ENCODE peak calls at places on chromosomes 7 and 10, in six cellular contexts. One of them, this sample, is unnamed.

GRCh38 chr7:107269815-107270214 is 101.0 kb downstream of the HBP1 start:
- DNase-seq in HTR-8/SVneo: no peak
- DNase-seq in activated CD4-positive, alpha-beta T cell treated with anti-CD3 and anti-CD28 coated beads, Interleukin-2, amount 10 ng/mL, durations not matched to agents 24 days and 14 days: no peak
- DNase-seq in AG20443: no peak
- DNase-seq in cardiac fibroblast: no peak
- DNase-seq in activated T-cell treated with anti-CD3 and anti-CD28 coated beads, Interleukin-2, amount 50 U/mL, for 72 hours: no peak
- DNase-seq in this sample: no peak

GRCh38 chr7:25149844-25150243 is 24.8 kb upstream of the CYCS start:
- DNase-seq in HTR-8/SVneo: no peak
- DNase-seq in activated CD4-positive, alpha-beta T cell treated with anti-CD3 and anti-CD28 coated beads, Interleukin-2, amount 10 ng/mL, durations not matched to agents 24 days and 14 days: no peak
- DNase-seq in AG20443: no peak
- DNase-seq in cardiac fibroblast: no peak
- DNase-seq in activated T-cell treated with anti-CD3 and anti-CD28 coated beads, Interleukin-2, amount 50 U/mL, for 72 hours: no peak
- DNase-seq in this sample: no peak

GRCh38 chr10:34670101-34670500 is 145.0 kb downstream of the PARD3 start:
- DNase-seq in HTR-8/SVneo: no peak
- DNase-seq in activated CD4-positive, alpha-beta T cell treated with anti-CD3 and anti-CD28 coated beads, Interleukin-2, amount 10 ng/mL, durations not matched to agents 24 days and 14 days: no peak
- DNase-seq in AG20443: no peak
- DNase-seq in cardiac fibroblast: no peak
- DNase-seq in activated T-cell treated with anti-CD3 and anti-CD28 coated beads, Interleukin-2, amount 50 U/mL, for 72 hours: no peak
- DNase-seq in this sample: peak

GRCh38 chr10:120782336-120782735 is 68.8 kb upstream of the WDR11 start:
- DNase-seq in HTR-8/SVneo: no peak
- DNase-seq in activated CD4-positive, alpha-beta T cell treated with anti-CD3 and anti-CD28 coated beads, Interleukin-2, amount 10 ng/mL, durations not matched to agents 24 days and 14 days: no peak
- DNase-seq in AG20443: no peak
- DNase-seq in cardiac fibroblast: no peak
- DNase-seq in activated T-cell treated with anti-CD3 and anti-CD28 coated beads, Interleukin-2, amount 50 U/mL, for 72 hours: no peak
- DNase-seq in this sample: no peak

GRCh38 chr7:108094933-108095710 is 35.0 kb downstream of the LAMB4 start:
- DNase-seq in HTR-8/SVneo: no peak
- DNase-seq in activated CD4-positive, alpha-beta T cell treated with anti-CD3 and anti-CD28 coated beads, Interleukin-2, amount 10 ng/mL, durations not matched to agents 24 days and 14 days: no peak
- DNase-seq in AG20443: peak
- DNase-seq in cardiac fibroblast: peak
- DNase-seq in activated T-cell treated with anti-CD3 and anti-CD28 coated beads, Interleukin-2, amount 50 U/mL, for 72 hours: no peak
- DNase-seq in this sample: no peak

GRCh38 chr7:122528879-122529481 is 169.9 kb downstream of the RNF133 start:
- DNase-seq in HTR-8/SVneo: peak
- DNase-seq in activated CD4-positive, alpha-beta T cell treated with anti-CD3 and anti-CD28 coated beads, Interleukin-2, amount 10 ng/mL, durations not matched to agents 24 days and 14 days: no peak
- DNase-seq in AG20443: peak
- DNase-seq in cardiac fibroblast: peak
- DNase-seq in activated T-cell treated with anti-CD3 and anti-CD28 coated beads, Interleukin-2, amount 50 U/mL, for 72 hours: no peak
- DNase-seq in this sample: peak

GRCh38 chr7:5636914-5637313 is 144.5 kb downstream of the RNF216 start:
- DNase-seq in HTR-8/SVneo: peak
- DNase-seq in activated CD4-positive, alpha-beta T cell treated with anti-CD3 and anti-CD28 coated beads, Interleukin-2, amount 10 ng/mL, durations not matched to agents 24 days and 14 days: no peak
- DNase-seq in AG20443: peak
- DNase-seq in cardiac fibroblast: peak
- DNase-seq in activated T-cell treated with anti-CD3 and anti-CD28 coated beads, Interleukin-2, amount 50 U/mL, for 72 hours: no peak
- DNase-seq in this sample: no peak

GRCh38 chr10:117619200-117619599 is 76.7 kb downstream of the EMX2 start:
- DNase-seq in HTR-8/SVneo: no peak
- DNase-seq in activated CD4-positive, alpha-beta T cell treated with anti-CD3 and anti-CD28 coated beads, Interleukin-2, amount 10 ng/mL, durations not matched to agents 24 days and 14 days: no peak
- DNase-seq in AG20443: no peak
- DNase-seq in cardiac fibroblast: no peak
- DNase-seq in activated T-cell treated with anti-CD3 and anti-CD28 coated beads, Interleukin-2, amount 50 U/mL, for 72 hours: no peak
- DNase-seq in this sample: no peak

GRCh38 chr7:151744656-151745055 is 132.3 kb downstream of the PRKAG2 start:
- DNase-seq in HTR-8/SVneo: no peak
- DNase-seq in activated CD4-positive, alpha-beta T cell treated with anti-CD3 and anti-CD28 coated beads, Interleukin-2, amount 10 ng/mL, durations not matched to agents 24 days and 14 days: no peak
- DNase-seq in AG20443: no peak
- DNase-seq in cardiac fibroblast: no peak
- DNase-seq in activated T-cell treated with anti-CD3 and anti-CD28 coated beads, Interleukin-2, amount 50 U/mL, for 72 hours: no peak
- DNase-seq in this sample: no peak

GRCh38 chr10:113135025-113135424 is 185.0 kb downstream of the TCF7L2 start:
- DNase-seq in HTR-8/SVneo: no peak
- DNase-seq in activated CD4-positive, alpha-beta T cell treated with anti-CD3 and anti-CD28 coated beads, Interleukin-2, amount 10 ng/mL, durations not matched to agents 24 days and 14 days: no peak
- DNase-seq in AG20443: no peak
- DNase-seq in cardiac fibroblast: no peak
- DNase-seq in activated T-cell treated with anti-CD3 and anti-CD28 coated beads, Interleukin-2, amount 50 U/mL, for 72 hours: no peak
- DNase-seq in this sample: no peak

GRCh38 chr7:108067844-108068243 is 62.3 kb downstream of the LAMB4 start:
- DNase-seq in HTR-8/SVneo: no peak
- DNase-seq in activated CD4-positive, alpha-beta T cell treated with anti-CD3 and anti-CD28 coated beads, Interleukin-2, amount 10 ng/mL, durations not matched to agents 24 days and 14 days: no peak
- DNase-seq in AG20443: no peak
- DNase-seq in cardiac fibroblast: no peak
- DNase-seq in activated T-cell treated with anti-CD3 and anti-CD28 coated beads, Interleukin-2, amount 50 U/mL, for 72 hours: no peak
- DNase-seq in this sample: peak

GRCh38 chr7:8365499-8366110 is 67.8 kb upstream of the NXPH1 start:
- DNase-seq in HTR-8/SVneo: no peak
- DNase-seq in activated CD4-positive, alpha-beta T cell treated with anti-CD3 and anti-CD28 coated beads, Interleukin-2, amount 10 ng/mL, durations not matched to agents 24 days and 14 days: no peak
- DNase-seq in AG20443: no peak
- DNase-seq in cardiac fibroblast: peak
- DNase-seq in activated T-cell treated with anti-CD3 and anti-CD28 coated beads, Interleukin-2, amount 50 U/mL, for 72 hours: no peak
- DNase-seq in this sample: no peak

GRCh38 chr10:124955243-124955642 is 13.3 kb downstream of the ZRANB1 start:
- DNase-seq in HTR-8/SVneo: no peak
- DNase-seq in activated CD4-positive, alpha-beta T cell treated with anti-CD3 and anti-CD28 coated beads, Interleukin-2, amount 10 ng/mL, durations not matched to agents 24 days and 14 days: no peak
- DNase-seq in AG20443: no peak
- DNase-seq in cardiac fibroblast: peak
- DNase-seq in activated T-cell treated with anti-CD3 and anti-CD28 coated beads, Interleukin-2, amount 50 U/mL, for 72 hours: no peak
- DNase-seq in this sample: no peak

GRCh38 chr10:3468919-3469638 is 296.5 kb upstream of the PITRM1 start:
- DNase-seq in HTR-8/SVneo: peak
- DNase-seq in activated CD4-positive, alpha-beta T cell treated with anti-CD3 and anti-CD28 coated beads, Interleukin-2, amount 10 ng/mL, durations not matched to agents 24 days and 14 days: no peak
- DNase-seq in AG20443: peak
- DNase-seq in cardiac fibroblast: peak
- DNase-seq in activated T-cell treated with anti-CD3 and anti-CD28 coated beads, Interleukin-2, amount 50 U/mL, for 72 hours: no peak
- DNase-seq in this sample: no peak

GRCh38 chr7:63205136-63205535 is 793.5 kb upstream of the ZNF722 start:
- DNase-seq in HTR-8/SVneo: no peak
- DNase-seq in activated CD4-positive, alpha-beta T cell treated with anti-CD3 and anti-CD28 coated beads, Interleukin-2, amount 10 ng/mL, durations not matched to agents 24 days and 14 days: no peak
- DNase-seq in AG20443: no peak
- DNase-seq in cardiac fibroblast: no peak
- DNase-seq in activated T-cell treated with anti-CD3 and anti-CD28 coated beads, Interleukin-2, amount 50 U/mL, for 72 hours: no peak
- DNase-seq in this sample: no peak

GRCh38 chr7:116953372-116953726 is at the start of gene ST7:
- DNase-seq in HTR-8/SVneo: peak
- DNase-seq in activated CD4-positive, alpha-beta T cell treated with anti-CD3 and anti-CD28 coated beads, Interleukin-2, amount 10 ng/mL, durations not matched to agents 24 days and 14 days: peak
- DNase-seq in AG20443: peak
- DNase-seq in cardiac fibroblast: peak
- DNase-seq in activated T-cell treated with anti-CD3 and anti-CD28 coated beads, Interleukin-2, amount 50 U/mL, for 72 hours: peak
- DNase-seq in this sample: peak

GRCh38 chr7:2242541-2243482 is 786 bp downstream of the NUDT1 start:
- DNase-seq in HTR-8/SVneo: peak
- DNase-seq in activated CD4-positive, alpha-beta T cell treated with anti-CD3 and anti-CD28 coated beads, Interleukin-2, amount 10 ng/mL, durations not matched to agents 24 days and 14 days: peak
- DNase-seq in AG20443: peak
- DNase-seq in cardiac fibroblast: no peak
- DNase-seq in activated T-cell treated with anti-CD3 and anti-CD28 coated beads, Interleukin-2, amount 50 U/mL, for 72 hours: peak
- DNase-seq in this sample: no peak

This sample was measured in NCI-H187 treated with DMSO at 0.1 percent for 48 hours.